ENCODE peak calls at places on chromosomes 4 and X, in five cellular contexts. U, Q, Y, P and R are unnamed samples.

GRCh38 chr4:8578717-8579116 is 1.5 kb upstream of the GPR78 start:
- DNase-seq in P (no peak), Q (no peak), Y (no peak), U (no peak), R (no peak)

GRCh38 chr4:184688447-184688846 is 38.9 kb downstream of the PRIMPOL start:
- DNase-seq in U (peak), P (peak), Y (no peak), Q (no peak), R (no peak)

GRCh38 chrX:133913658-133914388 is 71.6 kb downstream of the GPC3 start:
- DNase-seq in Y (peak), P (no peak), Q (no peak), U (no peak), R (no peak)

GRCh38 chr4:80213117-80213815 is 16.0 kb downstream of the PRDM8 start:
- DNase-seq in Q (no peak), U (peak), Y (no peak), P (peak), R (no peak)

GRCh38 chr4:142128529-142128928 is 492.1 kb downstream of the IL15 start:
- DNase-seq in P (peak), Q (no peak), Y (no peak), U (peak), R (peak)

GRCh38 chrX:16418650-16419049 is 231.3 kb upstream of the S100G start:
- DNase-seq in U (no peak), Q (no peak), Y (no peak), P (no peak), R (no peak)

GRCh38 chrX:12065251-12065650 is 73.0 kb upstream of the FRMPD4 start:
- DNase-seq in Q (no peak), U (peak), Y (peak), P (peak), R (no peak)

GRCh38 chrX:33906971-33907370 is 225.1 kb downstream of the FAM47A start:
- DNase-seq in P (no peak), U (no peak), Y (no peak), Q (no peak), R (no peak)

GRCh38 chr4:17082186-17082585 is 183.7 kb upstream of the LDB2 start:
- DNase-seq in Y (no peak), U (no peak), P (peak), Q (no peak), R (no peak)

GRCh38 chr4:53355919-53356521 is 9.8 kb downstream of the SCFD2 start:
- DNase-seq in Q (no peak), Y (no peak), U (no peak), P (no peak), R (no peak)

DNA sequence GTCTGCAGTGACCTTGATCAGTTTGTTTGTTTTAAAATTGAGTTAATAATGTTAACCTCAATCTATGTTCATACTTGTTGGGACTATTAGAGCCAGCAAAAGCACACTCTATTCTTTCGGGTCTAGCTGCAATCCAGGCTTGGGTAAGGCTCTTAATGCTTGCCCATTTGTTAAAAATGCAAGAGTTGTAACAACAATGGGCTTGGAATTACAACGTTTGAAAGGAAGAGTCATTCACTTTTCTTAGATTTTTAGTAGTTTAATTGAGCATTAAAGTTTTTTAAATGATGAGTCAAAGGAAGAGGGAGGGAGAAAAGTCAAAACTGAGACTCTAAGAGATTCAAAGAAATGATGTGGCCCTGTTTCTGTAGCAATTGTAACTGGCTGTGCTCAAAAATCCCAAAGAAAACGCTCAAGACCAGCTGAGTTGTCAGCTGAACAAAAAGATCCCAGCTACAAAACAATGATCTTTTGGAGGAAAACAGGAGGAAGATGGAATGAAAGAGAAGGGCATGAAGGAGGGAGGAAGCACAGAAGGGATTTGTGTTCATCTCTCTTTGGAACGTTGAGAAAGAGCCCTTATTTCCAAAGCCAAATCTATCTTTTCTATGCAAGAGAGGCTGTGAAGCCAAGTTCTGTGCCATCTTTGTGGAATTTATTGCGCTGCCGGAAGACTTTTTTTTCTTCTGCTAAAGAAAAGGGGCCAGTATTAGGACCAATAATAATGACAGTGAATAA is 5.5 kb downstream of the SCD5 start:
- DNase-seq in Y (no peak), U (peak), P (no peak), Q (no peak), R (peak)
- H3K4me3 ChIP-seq in Y (no peak), U (no peak), P (no peak), Q (no peak), R (no peak)

DNA sequence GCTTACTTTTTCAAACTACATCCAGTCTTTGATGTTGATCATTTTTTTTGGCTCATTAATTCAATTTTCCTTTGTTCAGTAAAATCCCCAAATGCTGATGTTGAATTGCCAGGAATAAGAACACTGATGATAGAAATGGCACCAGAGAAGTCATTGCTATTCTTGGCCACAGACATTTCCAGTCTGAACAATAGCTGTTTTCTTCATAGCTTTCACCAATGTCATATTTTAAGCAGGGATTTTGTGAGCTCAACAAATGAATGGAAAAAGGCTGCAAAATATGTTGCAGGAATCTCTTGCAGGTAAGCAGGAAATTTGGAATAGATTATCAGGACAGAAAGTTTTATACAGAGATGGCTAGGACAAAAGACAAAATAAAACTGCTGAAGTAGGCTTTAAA is 40.5 kb upstream of the GLRB start:
- DNase-seq in P (peak), Y (no peak), Q (no peak), U (no peak), R (no peak)
- H3K27ac ChIP-seq in P (no peak), Y (no peak), Q (no peak), U (no peak), R (no peak)

GRCh38 chrX:10416424-10416823 is 204.0 kb downstream of the MID1 start:
- DNase-seq in Q (no peak), U (no peak), P (no peak), Y (no peak), R (no peak)

GRCh38 chrX:10414872-10415703 is 205.3 kb downstream of the MID1 start:
- DNase-seq in Y (no peak), Q (no peak), P (peak), U (peak), R (no peak)

GRCh38 chrX:10414106-10414824 is 206.1 kb downstream of the MID1 start:
- DNase-seq in U (no peak), Q (no peak), P (peak), Y (no peak), R (no peak)

DNA sequence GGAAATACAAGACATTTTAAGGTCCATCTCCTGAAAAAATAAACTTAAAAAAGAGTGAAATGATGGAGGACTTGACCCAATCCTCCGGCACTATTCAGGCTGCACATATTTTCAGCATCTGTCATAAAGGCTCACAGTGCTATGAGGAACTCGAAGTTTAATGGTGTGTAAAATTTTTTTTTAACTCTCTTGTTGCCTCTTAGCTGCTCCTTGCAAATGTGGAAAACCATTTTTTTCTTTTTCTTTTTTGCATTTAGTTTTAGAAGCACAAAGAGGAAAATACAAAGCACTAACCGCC is 204.7 kb downstream of the MID1 start:
- DNase-seq in U (peak), Q (no peak), P (peak), Y (no peak), R (no peak)
- H3K4me3 ChIP-seq in U (no peak), Q (no peak), P (no peak), Y (no peak), R (no peak)

DNA sequence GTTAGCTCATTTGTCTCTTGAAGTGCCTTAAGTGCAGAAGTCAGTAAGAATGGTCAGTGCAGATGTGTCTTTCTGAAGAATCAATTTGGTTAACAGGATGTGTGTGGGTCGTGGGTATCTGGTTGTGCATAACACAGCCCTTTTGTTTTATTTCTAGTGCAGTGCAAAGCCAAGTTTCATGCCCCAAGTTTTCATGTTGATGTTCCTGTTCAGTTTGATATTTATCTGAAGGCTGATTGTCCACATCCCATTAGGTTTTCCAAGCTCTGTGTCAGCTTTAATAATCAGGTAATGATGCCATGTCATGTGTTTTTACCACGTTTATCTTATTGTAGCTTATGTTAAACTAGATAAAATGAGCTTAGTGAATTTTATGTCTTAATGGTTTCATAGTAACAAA is 27.4 kb downstream of the TRAPPC11 start:
- DNase-seq in P (no peak), Y (no peak), U (no peak), Q (no peak), R (no peak)
- H3K27ac ChIP-seq in P (no peak), Y (no peak), U (no peak), Q (no peak), R (no peak)